ENCODE peak calls at places on chromosome 15, in six cellular contexts. T is colonic mucosa, C is breast epithelium, A is cardiac muscle cell, F is suprapubic skin, V is lower leg skin. P is an unnamed sample.

GRCh38 chr15:80828796-80829195 is 49.6 kb downstream of the CEMIP start:
- DNase-seq in V (no peak), T (no peak), C (no peak), F (no peak), A (no peak), P (no peak)

GRCh38 chr15:66131200-66131599 is 122.3 kb downstream of the MEGF11 start:
- DNase-seq in C (no peak), T (no peak), A (no peak), V (no peak), F (no peak), P (no peak)

GRCh38 chr15:71440479-71441071 is 325.3 kb downstream of the THSD4 start:
- DNase-seq in C (no peak), V (no peak), F (no peak), A (peak), T (no peak), P (peak)

GRCh38 chr15:101476756-101477155 is 12.8 kb downstream of the PCSK6 start:
- DNase-seq in A (no peak), T (no peak), C (no peak), F (no peak), V (peak), P (no peak)

GRCh38 chr15:101394056-101394630 is 95.4 kb downstream of the PCSK6 start:
- DNase-seq in V (peak), A (no peak), F (peak), T (no peak), C (no peak), P (no peak)

GRCh38 chr15:68989876-68990754 is 24.4 kb upstream of the NOX5 start:
- DNase-seq in V (peak), F (no peak), A (no peak), C (no peak), T (no peak), P (no peak)

GRCh38 chr15:68578960-68579935 is at the start of gene CORO2B:
- DNase-seq in V (no peak), T (no peak), F (no peak), C (no peak), A (peak), P (no peak)

GRCh38 chr15:79168922-79169322 is 78.3 kb upstream of the RASGRF1 start:
- DNase-seq in F (no peak), T (no peak), V (peak), A (peak), C (no peak), P (no peak)

GRCh38 chr15:100340721-100341661 is 784 bp downstream of the ADAMTS17 start:
- DNase-seq in A (no peak), F (no peak), C (no peak), T (peak), V (peak), P (no peak)

GRCh38 chr15:83200162-83200561 is 7.5 kb downstream of the HDGFL3 start:
- DNase-seq in F (no peak), C (no peak), T (no peak), A (peak), V (no peak), P (no peak)

GRCh38 chr15:41660235-41661077 is at the start of gene MGA:
- DNase-seq in C (peak), V (peak), A (peak), F (peak), T (peak), P (peak)
- TF ChIP-seq CTCF in C (no peak), V (no peak), A (peak), F (no peak), T (no peak), P (no peak)

DNA sequence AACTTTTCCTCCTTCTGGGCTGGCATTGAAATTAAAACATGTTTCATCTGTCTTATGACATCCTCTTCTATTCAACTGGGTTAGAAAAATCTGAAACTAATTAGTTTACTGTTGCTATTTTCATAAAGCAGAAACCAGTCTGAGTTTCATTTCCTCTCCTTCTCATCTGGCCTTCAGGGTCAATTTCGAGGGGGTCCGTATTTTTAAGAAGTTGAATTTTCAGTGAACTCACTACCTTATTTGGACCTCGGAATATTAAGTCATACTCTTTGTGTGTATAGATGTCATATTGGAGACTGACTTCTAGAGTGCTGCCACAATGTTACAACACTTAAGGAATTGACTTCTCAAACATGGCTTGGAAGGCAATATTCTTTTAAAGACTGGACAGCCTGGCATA is 485.9 kb downstream of the SQOR start:
- DNase-seq in T (no peak), F (no peak), A (no peak), C (no peak), V (no peak), P (no peak)
- H3K4me3 ChIP-seq in T (no peak), F (no peak), A (no peak), C (no peak), V (no peak), P (no peak)

DNA sequence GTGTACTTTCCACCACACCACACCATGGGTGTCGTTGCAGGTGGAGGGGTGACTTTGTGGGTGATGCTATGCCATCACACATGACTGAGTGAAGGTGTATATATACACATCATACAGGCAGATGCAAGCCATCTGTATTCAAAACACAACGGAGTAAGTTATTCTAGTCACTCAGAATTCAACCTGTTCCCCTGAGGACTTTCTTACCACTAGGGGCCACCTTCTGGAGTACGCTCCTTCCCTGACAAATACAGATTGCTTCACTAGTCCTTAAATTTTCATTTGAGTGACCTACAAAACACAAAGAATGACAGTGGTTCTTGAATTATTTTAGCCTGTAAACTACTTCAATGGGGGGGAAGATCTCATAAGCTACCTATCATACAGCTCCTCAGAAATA is 52.8 kb upstream of the NTRK3 start:
- DNase-seq in A (no peak), F (no peak), T (no peak), C (no peak), V (no peak), P (no peak)
- TF ChIP-seq CTCF in A (no peak), F (no peak), T (no peak), C (no peak), V (no peak), P (no peak)

DNA sequence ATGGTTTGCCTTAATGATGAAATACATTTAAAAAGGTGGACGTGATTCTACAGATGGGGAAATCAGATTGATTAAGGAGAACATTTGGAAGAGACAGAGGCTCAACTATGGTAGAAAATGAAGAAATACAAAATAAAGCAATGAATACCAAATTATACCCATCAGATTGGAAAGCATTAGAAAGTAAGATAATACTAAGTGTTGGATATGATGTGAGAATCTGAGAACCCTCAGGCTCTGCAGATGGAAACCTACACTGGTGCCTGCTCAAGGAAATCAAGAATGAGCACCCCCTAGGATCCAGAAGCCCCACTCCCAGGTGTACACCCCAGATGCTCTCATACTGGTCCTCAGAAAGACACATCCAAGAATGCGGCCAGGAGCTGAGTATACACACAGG is 4.6 kb downstream of the FAM174B start:
- DNase-seq in F (no peak), T (no peak), C (no peak), V (peak), A (no peak), P (no peak)
- H3K4me3 ChIP-seq in F (no peak), T (no peak), C (no peak), V (no peak), A (no peak), P (no peak)

GRCh38 chr15:52134502-52135144 is 22.0 kb upstream of the BCL2L10 start:
- DNase-seq in V (peak), T (no peak), C (no peak), A (no peak), F (no peak), P (no peak)
- TF ChIP-seq CTCF in V (no peak), T (no peak), C (no peak), A (no peak), F (no peak), P (no peak)

GRCh38 chr15:98956796-98957553 is 50.6 kb downstream of the PGPEP1L start:
- DNase-seq in V (peak), A (no peak), C (no peak), F (peak), T (no peak), P (no peak)
- H3K4me3 ChIP-seq in V (no peak), A (no peak), C (no peak), F (no peak), T (no peak), P (no peak)

GRCh38 chr15:42808921-42809320 is 72.0 kb upstream of the CDAN1 start:
- DNase-seq in F (no peak), C (no peak), T (no peak), V (no peak), A (no peak), P (no peak)
- TF ChIP-seq CTCF in F (no peak), C (no peak), T (no peak), V (no peak), A (no peak), P (no peak)

GRCh38 chr15:76335851-76336253 is 721 bp upstream of the ISL2 start:
- DNase-seq in A (no peak), F (no peak), V (peak), C (no peak), T (no peak), P (no peak)

GRCh38 chr15:76336254-76337046 is at the start of gene ISL2:
- DNase-seq in C (no peak), F (peak), T (peak), A (peak), V (peak), P (peak)

GRCh38 chr15:76338555-76339301 is 2.2 kb downstream of the ISL2 start:
- DNase-seq in C (no peak), V (peak), A (no peak), T (no peak), F (no peak), P (no peak)

GRCh38 chr15:76337739-76338554 is 1.4 kb downstream of the ISL2 start:
- DNase-seq in C (no peak), A (no peak), T (no peak), V (peak), F (no peak), P (no peak)

DNA sequence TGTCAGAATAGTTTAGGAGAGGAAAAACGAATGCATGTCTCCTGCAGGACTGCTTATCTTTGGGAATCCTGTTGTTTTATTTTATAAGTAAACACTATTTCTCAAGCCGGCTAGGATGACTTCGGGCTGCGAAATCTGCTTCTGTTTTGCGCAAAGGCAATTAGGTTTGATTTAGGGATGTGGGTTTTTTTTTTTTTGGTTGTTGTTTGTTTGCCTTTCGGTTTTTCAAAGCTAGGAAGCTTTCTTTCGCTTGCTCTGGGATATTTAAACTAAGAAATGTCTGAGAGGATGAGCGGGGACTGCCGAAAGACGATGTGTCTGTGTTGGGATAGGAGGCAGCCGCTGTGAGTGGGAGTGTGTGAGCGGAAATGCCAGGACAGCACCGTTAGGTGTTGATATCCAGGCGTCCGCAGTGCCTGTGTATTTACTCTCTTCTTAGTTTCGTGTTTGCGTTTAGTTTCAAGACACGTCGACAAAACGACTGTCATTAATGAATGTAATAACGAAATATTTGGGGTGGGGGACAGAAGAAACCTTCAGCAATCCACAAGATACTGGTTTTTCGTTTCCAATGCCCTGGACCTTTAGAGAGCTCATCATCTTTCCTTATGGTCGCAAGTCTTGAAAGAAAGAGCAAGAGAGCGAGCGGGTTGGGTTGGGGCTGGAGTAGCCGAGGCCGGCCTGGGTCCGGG is 620 bp downstream of the ISL2 start:
- DNase-seq in C (no peak), T (no peak), V (peak), A (no peak), F (no peak), P (no peak)
- H3K4me3 ChIP-seq in C (peak), T (peak), V (no peak), A (peak), F (no peak), P (peak)

P was measured in GM12864.